ENCODE peak calls at places on chromosomes 16 and 17, in ten cellular contexts. One of them, this sample, is unnamed. For H3K4me1 and H3K36me3, the result is how much of the 10 kb centered on the place peaks cover.

GRCh38 chr17:38800237-38800760 is 943 bp upstream of the PIP4K2B start:
- DNase-seq in PC-9: no peak
- DNase-seq in naive thymus-derived CD4-positive, alpha-beta T cell: no peak
- DNase-seq in uterus: no peak
- DNase-seq in adipocyte: peak
- DNase-seq in neural progenitor cell: peak
- DNase-seq in suprapubic skin: no peak
- DNase-seq in SK-N-SH: no peak
- DNase-seq in mammary epithelial cell: no peak
- DNase-seq in transverse colon: no peak
- DNase-seq in this sample: no peak

GRCh38 chr16:77394699-77395098 is 40.1 kb downstream of the ADAMTS18 start:
- DNase-seq in naive thymus-derived CD4-positive, alpha-beta T cell: no peak
- DNase-seq in suprapubic skin: no peak
- DNase-seq in PC-9: no peak
- DNase-seq in adipocyte: no peak
- DNase-seq in uterus: no peak
- DNase-seq in mammary epithelial cell: no peak
- DNase-seq in transverse colon: no peak
- DNase-seq in neural progenitor cell: no peak
- DNase-seq in SK-N-SH: no peak
- DNase-seq in this sample: no peak

GRCh38 chr16:88088161-88088581 is 136.9 kb downstream of the BANP start:
- DNase-seq in uterus: peak
- DNase-seq in PC-9: no peak
- DNase-seq in neural progenitor cell: peak
- DNase-seq in suprapubic skin: no peak
- DNase-seq in SK-N-SH: no peak
- DNase-seq in transverse colon: no peak
- DNase-seq in adipocyte: peak
- DNase-seq in mammary epithelial cell: no peak
- DNase-seq in naive thymus-derived CD4-positive, alpha-beta T cell: no peak
- DNase-seq in this sample: no peak

GRCh38 chr17:43832168-43832975 is 574 bp downstream of the MPP3 start:
- DNase-seq in adipocyte: peak
- DNase-seq in mammary epithelial cell: peak
- DNase-seq in PC-9: peak
- DNase-seq in transverse colon: peak
- DNase-seq in SK-N-SH: peak
- DNase-seq in suprapubic skin: no peak
- DNase-seq in neural progenitor cell: peak
- DNase-seq in uterus: peak
- DNase-seq in naive thymus-derived CD4-positive, alpha-beta T cell: no peak
- DNase-seq in this sample: peak

GRCh38 chr17:11935734-11936406 is 61.4 kb downstream of the ZNF18 start:
- DNase-seq in PC-9: peak
- DNase-seq in SK-N-SH: peak
- DNase-seq in transverse colon: peak
- DNase-seq in naive thymus-derived CD4-positive, alpha-beta T cell: no peak
- DNase-seq in uterus: no peak
- DNase-seq in neural progenitor cell: peak
- DNase-seq in mammary epithelial cell: peak
- DNase-seq in suprapubic skin: no peak
- DNase-seq in adipocyte: peak
- DNase-seq in this sample: no peak

GRCh38 chr17:42673885-42674754 is 2.7 kb downstream of the PLEKHH3 start:
- DNase-seq in mammary epithelial cell: peak
- DNase-seq in SK-N-SH: peak
- DNase-seq in neural progenitor cell: peak
- DNase-seq in adipocyte: peak
- DNase-seq in naive thymus-derived CD4-positive, alpha-beta T cell: no peak
- DNase-seq in transverse colon: peak
- DNase-seq in PC-9: no peak
- DNase-seq in suprapubic skin: no peak
- DNase-seq in uterus: peak
- DNase-seq in this sample: peak

GRCh38 chr16:28058839-28059589 is 4.5 kb downstream of the GSG1L start:
- DNase-seq in PC-9: no peak
- DNase-seq in neural progenitor cell: no peak
- DNase-seq in mammary epithelial cell: no peak
- DNase-seq in transverse colon: no peak
- DNase-seq in SK-N-SH: no peak
- DNase-seq in uterus: no peak
- DNase-seq in adipocyte: no peak
- DNase-seq in suprapubic skin: no peak
- DNase-seq in naive thymus-derived CD4-positive, alpha-beta T cell: no peak
- DNase-seq in this sample: no peak

GRCh38 chr16:80735846-80736245 is 68.6 kb downstream of the CDYL2 start:
- DNase-seq in mammary epithelial cell: no peak
- DNase-seq in SK-N-SH: no peak
- DNase-seq in PC-9: no peak
- DNase-seq in adipocyte: no peak
- DNase-seq in uterus: no peak
- DNase-seq in neural progenitor cell: no peak
- DNase-seq in suprapubic skin: no peak
- DNase-seq in transverse colon: no peak
- DNase-seq in naive thymus-derived CD4-positive, alpha-beta T cell: no peak
- DNase-seq in this sample: no peak

GRCh38 chr17:44807817-44808155 is 22.3 kb downstream of the GJC1 start:
- DNase-seq in uterus: no peak
- DNase-seq in PC-9: no peak
- DNase-seq in naive thymus-derived CD4-positive, alpha-beta T cell: no peak
- DNase-seq in neural progenitor cell: no peak
- DNase-seq in suprapubic skin: no peak
- DNase-seq in adipocyte: no peak
- DNase-seq in mammary epithelial cell: no peak
- DNase-seq in transverse colon: no peak
- DNase-seq in SK-N-SH: no peak
- DNase-seq in this sample: no peak

GRCh38 chr16:89476811-89477261 is 13.5 kb downstream of the ANKRD11 start:
- DNase-seq in mammary epithelial cell: no peak
- DNase-seq in PC-9: no peak
- DNase-seq in uterus: no peak
- DNase-seq in naive thymus-derived CD4-positive, alpha-beta T cell: no peak
- DNase-seq in adipocyte: no peak
- DNase-seq in neural progenitor cell: no peak
- DNase-seq in SK-N-SH: no peak
- DNase-seq in suprapubic skin: no peak
- DNase-seq in transverse colon: no peak
- DNase-seq in this sample: no peak
- H3K4me1 ChIP-seq in mammary epithelial cell: half or more
- H3K4me1 ChIP-seq in PC-9: half or more
- H3K4me1 ChIP-seq in uterus: under half
- H3K4me1 ChIP-seq in naive thymus-derived CD4-positive, alpha-beta T cell: half or more
- H3K4me1 ChIP-seq in adipocyte: half or more
- H3K4me1 ChIP-seq in neural progenitor cell: under half
- H3K4me1 ChIP-seq in SK-N-SH: under half
- H3K4me1 ChIP-seq in suprapubic skin: half or more
- H3K4me1 ChIP-seq in transverse colon: under half
- H3K4me1 ChIP-seq in this sample: under half

GRCh38 chr17:4130715-4131114 is 12.1 kb downstream of the ZZEF1 start:
- DNase-seq in uterus: no peak
- DNase-seq in neural progenitor cell: no peak
- DNase-seq in PC-9: no peak
- DNase-seq in adipocyte: peak
- DNase-seq in suprapubic skin: no peak
- DNase-seq in SK-N-SH: no peak
- DNase-seq in mammary epithelial cell: no peak
- DNase-seq in transverse colon: peak
- DNase-seq in naive thymus-derived CD4-positive, alpha-beta T cell: no peak
- DNase-seq in this sample: no peak

GRCh38 chr17:4124994-4125393 is 17.8 kb downstream of the ZZEF1 start:
- DNase-seq in SK-N-SH: no peak
- DNase-seq in naive thymus-derived CD4-positive, alpha-beta T cell: no peak
- DNase-seq in adipocyte: no peak
- DNase-seq in mammary epithelial cell: no peak
- DNase-seq in PC-9: no peak
- DNase-seq in uterus: no peak
- DNase-seq in transverse colon: no peak
- DNase-seq in neural progenitor cell: peak
- DNase-seq in suprapubic skin: no peak
- DNase-seq in this sample: no peak

GRCh38 chr17:4127555-4127954 is 15.3 kb downstream of the ZZEF1 start:
- DNase-seq in suprapubic skin: no peak
- DNase-seq in neural progenitor cell: no peak
- DNase-seq in mammary epithelial cell: no peak
- DNase-seq in PC-9: no peak
- DNase-seq in transverse colon: no peak
- DNase-seq in uterus: no peak
- DNase-seq in adipocyte: no peak
- DNase-seq in SK-N-SH: no peak
- DNase-seq in naive thymus-derived CD4-positive, alpha-beta T cell: no peak
- DNase-seq in this sample: no peak

GRCh38 chr17:4120332-4120731 is 22.5 kb downstream of the ZZEF1 start:
- DNase-seq in adipocyte: no peak
- DNase-seq in transverse colon: no peak
- DNase-seq in suprapubic skin: no peak
- DNase-seq in naive thymus-derived CD4-positive, alpha-beta T cell: no peak
- DNase-seq in neural progenitor cell: no peak
- DNase-seq in SK-N-SH: no peak
- DNase-seq in mammary epithelial cell: no peak
- DNase-seq in uterus: no peak
- DNase-seq in PC-9: no peak
- DNase-seq in this sample: no peak

DNA sequence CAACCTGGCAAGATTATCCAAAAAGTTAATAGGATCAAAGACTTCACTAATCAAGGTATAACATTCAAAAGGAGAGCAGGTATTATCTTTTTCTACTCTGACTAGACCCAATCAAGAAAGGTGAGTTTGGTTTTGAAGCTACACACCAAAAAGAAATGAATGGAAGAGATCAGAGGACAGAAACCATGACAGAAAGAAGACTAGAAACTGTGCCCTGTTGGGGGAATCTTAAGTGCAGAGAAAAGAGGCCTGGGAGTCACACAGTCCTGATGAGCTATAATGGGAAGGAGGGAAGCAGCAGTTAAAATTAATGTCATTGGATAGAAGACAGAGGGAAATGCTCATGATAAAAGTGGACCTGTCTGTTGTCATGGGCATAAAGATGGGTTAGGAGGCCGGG is 17.3 kb downstream of the ZZEF1 start:
- DNase-seq in uterus: no peak
- DNase-seq in mammary epithelial cell: no peak
- DNase-seq in suprapubic skin: no peak
- DNase-seq in PC-9: no peak
- DNase-seq in naive thymus-derived CD4-positive, alpha-beta T cell: no peak
- DNase-seq in adipocyte: no peak
- DNase-seq in SK-N-SH: no peak
- DNase-seq in neural progenitor cell: no peak
- DNase-seq in transverse colon: no peak
- DNase-seq in this sample: no peak
- H3K36me3 ChIP-seq in uterus: under half
- H3K36me3 ChIP-seq in mammary epithelial cell: under half
- H3K36me3 ChIP-seq in suprapubic skin: under half
- H3K36me3 ChIP-seq in PC-9: under half
- H3K36me3 ChIP-seq in naive thymus-derived CD4-positive, alpha-beta T cell: under half
- H3K36me3 ChIP-seq in adipocyte: under half
- H3K36me3 ChIP-seq in SK-N-SH: under half
- H3K36me3 ChIP-seq in neural progenitor cell: under half
- H3K36me3 ChIP-seq in transverse colon: under half
- H3K36me3 ChIP-seq in this sample: under half

GRCh38 chr17:82846061-82846691 is 6.4 kb upstream of the ZNF750 start:
- DNase-seq in uterus: no peak
- DNase-seq in transverse colon: no peak
- DNase-seq in mammary epithelial cell: no peak
- DNase-seq in SK-N-SH: no peak
- DNase-seq in naive thymus-derived CD4-positive, alpha-beta T cell: no peak
- DNase-seq in adipocyte: no peak
- DNase-seq in suprapubic skin: no peak
- DNase-seq in neural progenitor cell: no peak
- DNase-seq in PC-9: no peak
- DNase-seq in this sample: peak
- H3K4me3 ChIP-seq in uterus: no peak
- H3K4me3 ChIP-seq in transverse colon: no peak
- H3K4me3 ChIP-seq in mammary epithelial cell: no peak
- H3K4me3 ChIP-seq in SK-N-SH: no peak
- H3K4me3 ChIP-seq in naive thymus-derived CD4-positive, alpha-beta T cell: no peak
- H3K4me3 ChIP-seq in adipocyte: no peak
- H3K4me3 ChIP-seq in suprapubic skin: no peak
- H3K4me3 ChIP-seq in neural progenitor cell: no peak
- H3K4me3 ChIP-seq in PC-9: no peak
- H3K4me3 ChIP-seq in this sample: no peak

GRCh38 chr17:64124609-64125008 is 5.3 kb downstream of the ERN1 start:
- DNase-seq in neural progenitor cell: no peak
- DNase-seq in transverse colon: no peak
- DNase-seq in PC-9: no peak
- DNase-seq in uterus: no peak
- DNase-seq in suprapubic skin: no peak
- DNase-seq in naive thymus-derived CD4-positive, alpha-beta T cell: no peak
- DNase-seq in adipocyte: no peak
- DNase-seq in SK-N-SH: no peak
- DNase-seq in mammary epithelial cell: no peak
- DNase-seq in this sample: no peak

GRCh38 chr17:64126918-64127317 is 3.0 kb downstream of the ERN1 start:
- DNase-seq in mammary epithelial cell: peak
- DNase-seq in SK-N-SH: no peak
- DNase-seq in transverse colon: no peak
- DNase-seq in suprapubic skin: no peak
- DNase-seq in neural progenitor cell: no peak
- DNase-seq in adipocyte: peak
- DNase-seq in naive thymus-derived CD4-positive, alpha-beta T cell: no peak
- DNase-seq in PC-9: no peak
- DNase-seq in uterus: no peak
- DNase-seq in this sample: no peak

GRCh38 chr17:64120159-64120558 is 9.8 kb downstream of the ERN1 start:
- DNase-seq in SK-N-SH: no peak
- DNase-seq in naive thymus-derived CD4-positive, alpha-beta T cell: no peak
- DNase-seq in transverse colon: no peak
- DNase-seq in mammary epithelial cell: no peak
- DNase-seq in adipocyte: no peak
- DNase-seq in suprapubic skin: no peak
- DNase-seq in uterus: no peak
- DNase-seq in PC-9: no peak
- DNase-seq in neural progenitor cell: no peak
- DNase-seq in this sample: no peak

GRCh38 chr17:64125937-64126336 is 4.0 kb downstream of the ERN1 start:
- DNase-seq in naive thymus-derived CD4-positive, alpha-beta T cell: no peak
- DNase-seq in suprapubic skin: no peak
- DNase-seq in SK-N-SH: no peak
- DNase-seq in PC-9: no peak
- DNase-seq in neural progenitor cell: no peak
- DNase-seq in uterus: no peak
- DNase-seq in adipocyte: no peak
- DNase-seq in mammary epithelial cell: no peak
- DNase-seq in transverse colon: no peak
- DNase-seq in this sample: no peak

GRCh38 chr17:64123114-64123513 is 6.8 kb downstream of the ERN1 start:
- DNase-seq in naive thymus-derived CD4-positive, alpha-beta T cell: no peak
- DNase-seq in uterus: no peak
- DNase-seq in mammary epithelial cell: no peak
- DNase-seq in suprapubic skin: no peak
- DNase-seq in transverse colon: no peak
- DNase-seq in PC-9: no peak
- DNase-seq in SK-N-SH: no peak
- DNase-seq in adipocyte: no peak
- DNase-seq in neural progenitor cell: no peak
- DNase-seq in this sample: no peak
- H3K4me1 ChIP-seq in naive thymus-derived CD4-positive, alpha-beta T cell: under half
- H3K4me1 ChIP-seq in uterus: under half
- H3K4me1 ChIP-seq in mammary epithelial cell: under half
- H3K4me1 ChIP-seq in suprapubic skin: under half
- H3K4me1 ChIP-seq in transverse colon: under half
- H3K4me1 ChIP-seq in PC-9: under half
- H3K4me1 ChIP-seq in SK-N-SH: under half
- H3K4me1 ChIP-seq in adipocyte: under half
- H3K4me1 ChIP-seq in neural progenitor cell: under half
- H3K4me1 ChIP-seq in this sample: half or more

GRCh38 chr17:65035704-65036103 is 20.8 kb downstream of the GNA13 start:
- DNase-seq in naive thymus-derived CD4-positive, alpha-beta T cell: no peak
- DNase-seq in adipocyte: no peak
- DNase-seq in neural progenitor cell: no peak
- DNase-seq in PC-9: no peak
- DNase-seq in transverse colon: no peak
- DNase-seq in suprapubic skin: no peak
- DNase-seq in uterus: no peak
- DNase-seq in SK-N-SH: no peak
- DNase-seq in mammary epithelial cell: no peak
- DNase-seq in this sample: no peak
- H3K36me3 ChIP-seq in naive thymus-derived CD4-positive, alpha-beta T cell: under half
- H3K36me3 ChIP-seq in adipocyte: under half
- H3K36me3 ChIP-seq in neural progenitor cell: under half
- H3K36me3 ChIP-seq in PC-9: under half
- H3K36me3 ChIP-seq in transverse colon: under half
- H3K36me3 ChIP-seq in suprapubic skin: under half
- H3K36me3 ChIP-seq in uterus: under half
- H3K36me3 ChIP-seq in SK-N-SH: under half
- H3K36me3 ChIP-seq in mammary epithelial cell: under half
- H3K36me3 ChIP-seq in this sample: under half